ENCODE peak calls at places on chromosomes 4 and X, in eight cellular contexts. M is T47D, T is HT1080, U is substantia nigra, N is iris pigment epithelial cell, H is endodermal cell, I is nephron progenitor cell, O is T1000. K is an unnamed sample.

GRCh38 chrX:429266-429825 is 42.6 kb upstream of the PPP2R3B start:
- DNase-seq in M (no peak), U (no peak), I (no peak), H (no peak), O (no peak), T (no peak), N (no peak), K (no peak)

GRCh38 chr4:77695769-77696168 is 90.1 kb downstream of the CXCL13 start:
- DNase-seq in T (peak; percentile 98), U (no peak), O (peak; percentile 27), I (no peak), M (no peak), N (peak; percentile 97), H (no peak), K (no peak)

GRCh38 chr4:92328095-92328494 is 24.3 kb downstream of the GRID2 start:
- DNase-seq in O (no peak), U (no peak), M (no peak), H (no peak), I (no peak), N (no peak), T (no peak), K (no peak)

GRCh38 chr4:56465599-56466295 is 1.7 kb upstream of the SRP72 start:
- DNase-seq in H (peak; percentile 53), O (no peak), N (peak; percentile 30), M (peak; percentile 44), I (no peak), T (peak; percentile 10), U (no peak), K (no peak)

GRCh38 chr4:100936676-100937390 is 410.5 kb downstream of the PPP3CA start:
- DNase-seq in M (no peak), H (no peak), U (no peak), T (no peak), I (no peak), O (no peak), N (no peak), K (no peak)

GRCh38 chr4:130214268-130214667 is 1118.3 kb downstream of the C4orf33 start:
- DNase-seq in H (no peak), T (no peak), I (no peak), N (no peak), M (no peak), U (no peak), O (no peak), K (no peak)

GRCh38 chrX:11409957-11410356 is 116.7 kb downstream of the AMELX start:
- DNase-seq in T (no peak), I (no peak), M (no peak), U (no peak), H (no peak), O (no peak), N (no peak), K (no peak)

GRCh38 chrX:151694661-151695582 is at the start of gene PRRG3:
- DNase-seq in U (no peak), O (no peak), T (no peak), M (no peak), H (peak; percentile 69), I (peak; percentile 59), N (no peak), K (no peak)

GRCh38 chr4:8540072-8540471 is 40.1 kb upstream of the GPR78 start:
- DNase-seq in H (no peak), U (no peak), I (no peak), N (no peak), M (no peak), T (no peak), O (no peak), K (peak; percentile 70)

GRCh38 chrX:41275661-41276609 is 58.0 kb upstream of the DDX3X start:
- DNase-seq in O (peak; percentile 46), U (peak; percentile 42), T (peak; percentile 8), I (peak; percentile 66), N (peak; percentile 44), H (peak; percentile 89), M (peak; percentile 79), K (peak; percentile 68)

GRCh38 chrX:2516612-2517011 is 15.8 kb upstream of the DHRSX start:
- DNase-seq in U (no peak), M (no peak), H (no peak), O (no peak), N (no peak), I (no peak), T (no peak), K (no peak)

GRCh38 chr4:8850830-8851188 is 20.8 kb downstream of the HMX1 start:
- DNase-seq in M (no peak), H (no peak), U (no peak), N (no peak), T (no peak), O (no peak), I (no peak), K (no peak)

GRCh38 chr4:107470173-107470572 is 249.9 kb downstream of the PAPSS1 start:
- DNase-seq in T (no peak), I (no peak), N (no peak), U (no peak), M (no peak), O (no peak), H (no peak), K (no peak)

GRCh38 chr4:120773641-120774040 is 148.9 kb downstream of the PRDM5 start:
- DNase-seq in I (no peak), M (no peak), N (no peak), U (no peak), H (no peak), T (no peak), O (no peak), K (no peak)

GRCh38 chrX:129637217-129638109 is 17.3 kb downstream of the APLN start:
- DNase-seq in N (peak; percentile 49), O (peak; percentile 32), U (peak; percentile 36), T (peak; percentile 48), I (peak; percentile 84), H (peak; percentile 90), M (peak; percentile 60), K (peak; percentile 73)

GRCh38 chrX:16874458-16875095 is 4.4 kb upstream of the RBBP7 start:
- DNase-seq in M (no peak), U (no peak), H (no peak), N (no peak), I (no peak), O (no peak), T (no peak), K (no peak)

GRCh38 chr4:69025191-69025998 is 70.9 kb upstream of the UGT2B7 start:
- DNase-seq in M (peak; percentile 55), I (peak; percentile 7), U (no peak), N (peak; percentile 2), H (peak; percentile 68), T (peak; percentile 18), O (no peak), K (no peak)

GRCh38 chrX:16946971-16947562 is 609 bp downstream of the REPS2 start:
- DNase-seq in H (peak; percentile 66), I (peak; percentile 35), O (no peak), T (no peak), N (no peak), M (peak; percentile 6), U (peak; percentile 5), K (no peak)

GRCh38 chrX:33324099-33324498 is 112.8 kb upstream of the DMD start:
- DNase-seq in O (no peak), I (no peak), H (no peak), T (no peak), U (no peak), N (no peak), M (peak; percentile 15), K (no peak)

GRCh38 chr4:80989921-80990544 is 40.5 kb upstream of the BMP3 start:
- DNase-seq in T (peak; percentile 47), M (peak; percentile 75), N (peak; percentile 72), H (peak; percentile 53), U (no peak), O (peak; percentile 2), I (peak; percentile 15), K (no peak)

GRCh38 chr4:119543794-119544193 is 84.8 kb downstream of the PDE5A start:
- DNase-seq in I (no peak), T (no peak), U (no peak), M (no peak), N (peak; percentile 56), H (no peak), O (no peak), K (no peak)

K was measured in head of caudate nucleus.